ENCODE peak calls at places on chromosomes 12 and 14, in six cellular contexts. R, H, L, E, I and Q are unnamed samples.
A peak's percentile ranks its signal among the peaks of the same experiment; 100 is the strongest.

GRCh38 chr14:80095623-80096022 is 115.7 kb downstream of the DIO2 start:
- DNase-seq in R (no peak), H (no peak), L (peak; percentile 94), E (no peak), I (no peak), Q (no peak)

GRCh38 chr12:56839489-56840442 is 76.6 kb downstream of the HSD17B6 start:
- DNase-seq in R (peak; percentile 45), H (peak; percentile 80), L (peak; percentile 11), E (peak; percentile 65), I (peak; percentile 55), Q (no peak)

GRCh38 chr14:61678966-61679365 is 16.3 kb upstream of the HIF1A start:
- DNase-seq in R (no peak), H (peak; percentile 86), L (peak; percentile 86), E (no peak), I (no peak), Q (no peak)

GRCh38 chr12:115452751-115453281 is 768.8 kb upstream of the TBX3 start:
- DNase-seq in R (no peak), H (peak; percentile 34), L (no peak), E (no peak), I (no peak), Q (no peak)

GRCh38 chr12:52363111-52363679 is 4.1 kb downstream of the KRT85 start:
- DNase-seq in R (no peak), H (no peak), L (no peak), E (no peak), I (no peak), Q (no peak)

GRCh38 chr12:73240110-73240509 is 967.9 kb downstream of the TRHDE start:
- DNase-seq in R (no peak), H (no peak), L (no peak), E (no peak), I (no peak), Q (no peak)

GRCh38 chr14:105142651-105143450 is 25.7 kb downstream of the JAG2 start:
- DNase-seq in R (no peak), H (no peak), L (no peak), E (no peak), I (no peak), Q (no peak)

GRCh38 chr14:71675126-71675901 is 256.9 kb upstream of the RGS6 start:
- DNase-seq in R (no peak), H (peak; percentile 7), L (no peak), E (no peak), I (no peak), Q (no peak)

GRCh38 chr12:64010069-64010686 is 165.7 kb downstream of the SRGAP1 start:
- DNase-seq in R (no peak), H (no peak), L (peak; percentile 95), E (no peak), I (no peak), Q (no peak)

DNA sequence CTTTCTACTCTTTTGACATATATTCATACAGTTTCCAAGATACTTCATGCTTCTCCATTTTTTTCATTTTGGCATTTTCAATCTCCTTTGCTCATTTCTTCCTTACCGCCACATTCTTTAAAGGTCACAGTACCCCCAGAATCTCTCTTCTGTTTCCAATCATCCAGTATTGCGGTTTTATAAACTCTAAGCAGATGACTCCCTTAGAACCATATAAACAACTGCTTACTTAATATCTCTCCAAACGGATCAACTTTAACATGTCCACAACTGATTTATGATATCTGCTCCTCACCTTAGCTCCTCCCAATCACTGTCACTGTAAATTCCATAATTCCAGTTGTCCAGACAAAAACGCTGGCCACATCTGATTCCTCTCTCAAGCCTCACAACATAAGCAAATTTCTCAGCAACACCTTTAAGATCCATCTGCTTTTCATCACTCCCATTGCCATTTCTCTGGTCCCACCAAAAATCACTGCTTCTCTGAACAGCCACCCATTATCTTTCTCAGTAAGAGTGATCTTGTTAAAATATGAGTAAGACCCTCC is 49.6 kb downstream of the HNRNPC start:
- DNase-seq in R (no peak), H (no peak), L (no peak), E (no peak), I (no peak), Q (no peak)
- H3K4me3 ChIP-seq in R (no peak overlapping the region), H (no peak overlapping the region), L (no peak overlapping the region), E (no peak overlapping the region), I (no peak overlapping the region), Q (no peak overlapping the region)

GRCh38 chr14:99749763-99750715 is 43.2 kb upstream of the EML1 start:
- DNase-seq in R (no peak), H (no peak), L (no peak), E (no peak), I (no peak), Q (no peak)
- H3K9ac ChIP-seq in R (no peak overlapping the region), H (no peak overlapping the region), L (no peak overlapping the region), E (no peak overlapping the region), I (no peak overlapping the region), Q (no peak overlapping the region)

GRCh38 chr12:62915130-62915529 is 19.8 kb downstream of the PPM1H start:
- DNase-seq in R (no peak), H (no peak), L (no peak), E (no peak), I (no peak), Q (no peak)
- TF ChIP-seq EZH2 in R (no peak), H (no peak), L (no peak), E (no peak), I (no peak), Q (no peak)

DNA sequence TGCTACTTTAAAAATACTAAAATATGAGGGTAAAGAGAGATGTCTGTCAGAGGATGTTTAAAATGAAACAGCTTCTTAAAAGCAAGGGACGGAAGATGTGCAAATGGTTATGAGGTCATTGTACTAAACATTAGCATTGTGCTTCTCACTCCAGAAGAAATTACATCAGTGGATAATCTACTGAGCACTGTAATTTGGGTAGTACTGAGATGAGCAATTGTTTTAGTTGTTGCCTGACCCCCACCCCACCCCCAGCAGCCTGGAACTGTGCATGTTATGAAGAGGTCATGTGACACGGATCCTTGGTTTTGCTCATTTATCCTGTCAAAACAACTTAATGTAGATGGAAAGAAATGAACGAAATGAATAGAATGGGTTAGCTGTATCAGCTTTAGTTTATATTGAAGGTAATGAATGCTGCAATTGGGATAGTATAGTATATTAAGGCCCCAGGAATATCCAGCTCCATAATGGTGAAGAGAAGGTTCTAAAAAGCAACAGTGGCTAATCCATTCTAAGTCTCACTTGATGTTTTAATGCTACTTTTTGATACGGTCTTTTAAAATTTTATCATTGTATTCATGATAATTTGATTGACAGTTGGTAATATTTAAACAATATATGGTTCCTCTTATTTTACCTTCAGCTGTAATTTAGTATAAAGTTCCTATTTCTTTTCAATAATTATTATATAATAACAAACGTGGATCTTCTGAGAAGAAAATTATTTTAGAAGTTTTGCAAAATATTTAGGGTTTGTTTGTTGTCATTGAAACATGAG is 58.4 kb downstream of the WNK1 start:
- DNase-seq in R (no peak), H (no peak), L (no peak), E (no peak), I (no peak), Q (no peak)
- H3K4me3 ChIP-seq in R (no peak overlapping the region), H (no peak overlapping the region), L (no peak overlapping the region), E (no peak overlapping the region), I (no peak overlapping the region), Q (no peak overlapping the region)

DNA sequence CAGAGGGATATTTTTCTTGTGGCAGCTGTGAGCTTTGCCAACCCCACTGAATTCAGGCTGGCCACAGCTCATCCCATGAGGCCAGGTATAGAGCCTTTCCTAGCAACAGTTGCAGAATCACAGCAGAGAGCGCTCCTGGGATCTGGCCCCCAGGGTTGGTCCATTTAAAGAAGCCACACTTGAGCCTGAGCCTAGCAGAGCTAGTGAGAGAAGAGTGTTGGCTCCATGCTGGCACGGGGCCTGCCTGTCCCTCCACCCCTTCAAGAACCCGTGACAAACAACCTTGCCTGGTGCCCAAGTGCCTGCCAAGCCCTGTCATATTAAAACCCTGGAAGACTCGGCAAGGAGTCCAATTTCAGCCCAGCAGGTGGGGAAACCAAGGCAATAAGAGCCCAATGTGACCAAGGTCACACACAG is 91.6 kb downstream of the LRRC74A start:
- DNase-seq in R (no peak), H (no peak), L (peak; percentile 21), E (no peak), I (no peak), Q (no peak)
- H3K9ac ChIP-seq in R (peak overlapping the region; percentile 74), H (no peak overlapping the region), L (peak overlapping the region; percentile 68), E (no peak overlapping the region), I (no peak overlapping the region), Q (no peak overlapping the region)

DNA sequence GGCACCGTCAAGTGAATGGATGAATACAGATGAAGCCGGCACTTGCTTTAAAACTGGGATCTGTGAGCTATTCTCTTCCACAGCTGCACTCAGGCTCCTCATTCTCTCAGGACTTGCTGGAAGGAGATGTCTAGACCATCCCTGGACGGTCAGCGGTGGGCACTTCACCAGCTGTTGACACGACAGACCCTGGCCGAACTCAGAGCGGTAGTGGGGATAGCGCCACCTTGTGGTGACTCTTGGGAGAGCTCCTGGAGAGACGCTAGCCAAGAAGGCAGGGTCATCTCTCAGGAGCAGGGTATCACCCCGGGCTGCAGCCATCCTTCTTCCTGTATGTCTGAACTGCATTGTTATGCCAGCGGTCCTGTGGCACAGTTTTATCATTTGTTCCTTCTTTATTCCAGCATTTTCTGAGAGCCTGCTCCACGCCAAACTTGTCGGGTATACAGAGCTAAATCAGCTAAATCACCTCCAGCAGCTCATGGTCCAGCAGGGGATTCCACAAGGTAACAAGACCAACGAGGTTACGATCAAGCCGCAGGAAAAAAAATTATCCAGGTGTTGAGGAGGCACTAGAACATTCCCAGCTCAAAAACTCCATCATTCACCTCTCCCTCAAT is 10.0 kb downstream of the WNT1 start:
- DNase-seq in R (peak; percentile 61), H (peak; percentile 87), L (no peak), E (peak; percentile 80), I (peak; percentile 64), Q (no peak)
- TF ChIP-seq EZH2 in R (no peak), H (no peak), L (peak; percentile 1), E (no peak), I (no peak), Q (no peak)

GRCh38 chr14:99194136-99194535 is 77.9 kb downstream of the BCL11B start:
- DNase-seq in R (no peak), H (no peak), L (no peak), E (no peak), I (no peak), Q (no peak)

GRCh38 chr14:99195602-99196309 is 76.2 kb downstream of the BCL11B start:
- DNase-seq in R (no peak), H (no peak), L (peak; percentile 65), E (no peak), I (no peak), Q (no peak)

GRCh38 chr14:99192823-99193222 is 79.2 kb downstream of the BCL11B start:
- DNase-seq in R (no peak), H (no peak), L (no peak), E (no peak), I (no peak), Q (no peak)

GRCh38 chr14:99196310-99196650 is 75.7 kb downstream of the BCL11B start:
- DNase-seq in R (no peak), H (no peak), L (no peak), E (no peak), I (no peak), Q (no peak)

GRCh38 chr14:99194736-99195135 is 77.3 kb downstream of the BCL11B start:
- DNase-seq in R (no peak), H (no peak), L (no peak), E (no peak), I (no peak), Q (no peak)
- H3K4me3 ChIP-seq in R (no peak overlapping the region), H (no peak overlapping the region), L (no peak overlapping the region), E (no peak overlapping the region), I (no peak overlapping the region), Q (no peak overlapping the region)